ENCODE peak calls at places on chromosomes 5 and 9, in seven cellular contexts. O, Z, J, H, D, B and E are unnamed samples.

GRCh38 chr9:32551491-32552049 is 557 bp upstream of the SMIM27 start:
- DNase-seq in O (peak; percentile 28), B (peak; percentile 65), Z (peak; percentile 2), D (no peak), H (peak; percentile 47), J (peak; percentile 70), E (peak; percentile 27)

GRCh38 chr5:141672856-141673813 is 8.9 kb downstream of the ARAP3 start:
- DNase-seq in H (no peak), O (no peak), Z (no peak), J (no peak), D (no peak), B (peak; percentile 49), E (no peak)

GRCh38 chr9:78882501-78882900 is 585.6 kb downstream of the PSAT1 start:
- DNase-seq in Z (no peak), O (no peak), H (no peak), D (no peak), B (no peak), J (no peak), E (no peak)

GRCh38 chr9:81416476-81417298 is 272.7 kb downstream of the TLE1 start:
- DNase-seq in Z (no peak), H (no peak), B (no peak), J (no peak), D (no peak), O (no peak), E (peak; percentile 16)

GRCh38 chr5:110840347-110840960 is 101.6 kb downstream of the SLC25A46 start:
- DNase-seq in Z (no peak), O (no peak), B (no peak), J (peak; percentile 72), D (no peak), H (no peak), E (no peak)

GRCh38 chr9:93303806-93304573 is 120.1 kb downstream of the WNK2 start:
- DNase-seq in J (peak; percentile 44), H (no peak), D (no peak), Z (no peak), B (no peak), O (no peak), E (no peak)

GRCh38 chr5:17019324-17019723 is 83.2 kb upstream of the MYO10 start:
- DNase-seq in O (peak; percentile 45), J (no peak), D (no peak), H (no peak), Z (peak; percentile 68), B (no peak), E (no peak)

GRCh38 chr9:101398930-101399640 is 434 bp downstream of the ZNF189 start:
- DNase-seq in O (no peak), H (peak; percentile 7), J (peak; percentile 64), B (no peak), Z (no peak), D (no peak), E (peak; percentile 8)

GRCh38 chr5:177546262-177546741 is 8.1 kb downstream of the FAM193B start:
- DNase-seq in D (peak; percentile 97), H (no peak), Z (peak; percentile 98), B (no peak), J (peak; percentile 86), O (peak; percentile 97), E (peak; percentile 99)

GRCh38 chr5:76785493-76785892 is 33.3 kb upstream of the F2RL1 start:
- DNase-seq in D (no peak), H (peak; percentile 54), B (no peak), Z (peak; percentile 33), O (no peak), J (no peak), E (peak; percentile 44)

GRCh38 chr9:99092643-99093491 is 12.0 kb upstream of the TGFBR1 start:
- DNase-seq in D (no peak), J (no peak), Z (no peak), O (no peak), H (no peak), B (no peak), E (no peak)

DNA sequence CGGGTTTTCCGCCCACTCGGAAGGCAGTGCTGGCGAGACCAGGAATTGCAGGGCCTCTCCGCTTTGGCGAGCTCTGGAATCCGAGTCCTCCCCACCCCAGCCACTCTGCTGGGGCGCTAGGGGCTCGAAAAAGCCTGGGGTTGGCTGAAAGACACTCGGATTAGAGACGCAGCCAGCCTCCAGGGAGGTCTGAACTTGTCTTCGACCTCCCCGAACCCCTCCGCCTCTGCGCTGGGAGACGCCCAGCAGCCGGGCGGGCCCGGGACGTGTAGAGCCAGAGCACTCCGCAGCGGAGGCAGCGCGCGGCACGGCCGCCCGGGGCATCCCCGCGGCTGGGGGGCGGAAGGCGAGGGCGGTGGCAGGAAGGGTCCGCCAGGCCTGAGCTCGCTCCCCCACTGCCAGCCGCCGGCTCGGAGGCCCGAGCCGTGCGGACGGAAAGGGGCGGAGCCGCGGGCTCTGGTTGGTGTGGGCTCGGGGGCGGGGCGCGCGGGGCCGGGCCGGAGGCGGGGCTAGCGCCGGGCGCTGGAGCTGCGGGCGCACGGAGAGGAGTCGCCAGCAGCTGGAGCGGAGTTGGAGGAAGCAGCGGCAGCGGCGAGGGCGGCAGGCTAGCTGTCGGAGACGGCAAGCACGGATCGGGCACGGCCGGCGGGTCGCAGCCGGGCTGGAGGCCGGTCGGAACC is at the start of gene PIK3R1:
- DNase-seq in Z (peak; percentile 98), O (peak; percentile 98), H (peak; percentile 97), J (peak; percentile 97), B (peak; percentile 98), D (peak; percentile 74), E (peak; percentile 91)
- TF ChIP-seq CTCF in Z (peak; percentile 30), O (peak; percentile 57), H (peak; percentile 89), J (peak; percentile 60), B (peak; percentile 38), D (peak; percentile 40), E (peak; percentile 60)

GRCh38 chr9:124859803-124860581 is 1.8 kb downstream of the RPL35 start:
- DNase-seq in D (no peak), Z (no peak), J (no peak), H (no peak), O (no peak), B (no peak), E (no peak)

GRCh38 chr9:124860582-124861341 is 995 bp downstream of the RPL35 start:
- DNase-seq in O (no peak), H (no peak), Z (no peak), B (no peak), D (no peak), J (no peak), E (no peak)

GRCh38 chr9:124861342-124862229 is at the start of the genes ARPC5L and RPL35:
- DNase-seq in H (peak; percentile 97), Z (peak; percentile 94), B (peak; percentile 98), O (peak; percentile 96), D (peak; percentile 64), J (peak; percentile 97), E (peak; percentile 86)

GRCh38 chr9:124858330-124859046 is 3.3 kb downstream of the RPL35 start:
- DNase-seq in O (no peak), H (no peak), Z (no peak), J (no peak), D (no peak), B (no peak), E (no peak)

GRCh38 chr9:124863371-124863831 is 1.5 kb downstream of the ARPC5L start:
- DNase-seq in O (no peak), D (no peak), Z (no peak), J (no peak), H (no peak), B (no peak), E (no peak)
- H3K4me3 ChIP-seq in O (no peak overlapping the region), D (no peak overlapping the region), Z (no peak overlapping the region), J (no peak overlapping the region), H (no peak overlapping the region), B (no peak overlapping the region), E (no peak overlapping the region)

DNA sequence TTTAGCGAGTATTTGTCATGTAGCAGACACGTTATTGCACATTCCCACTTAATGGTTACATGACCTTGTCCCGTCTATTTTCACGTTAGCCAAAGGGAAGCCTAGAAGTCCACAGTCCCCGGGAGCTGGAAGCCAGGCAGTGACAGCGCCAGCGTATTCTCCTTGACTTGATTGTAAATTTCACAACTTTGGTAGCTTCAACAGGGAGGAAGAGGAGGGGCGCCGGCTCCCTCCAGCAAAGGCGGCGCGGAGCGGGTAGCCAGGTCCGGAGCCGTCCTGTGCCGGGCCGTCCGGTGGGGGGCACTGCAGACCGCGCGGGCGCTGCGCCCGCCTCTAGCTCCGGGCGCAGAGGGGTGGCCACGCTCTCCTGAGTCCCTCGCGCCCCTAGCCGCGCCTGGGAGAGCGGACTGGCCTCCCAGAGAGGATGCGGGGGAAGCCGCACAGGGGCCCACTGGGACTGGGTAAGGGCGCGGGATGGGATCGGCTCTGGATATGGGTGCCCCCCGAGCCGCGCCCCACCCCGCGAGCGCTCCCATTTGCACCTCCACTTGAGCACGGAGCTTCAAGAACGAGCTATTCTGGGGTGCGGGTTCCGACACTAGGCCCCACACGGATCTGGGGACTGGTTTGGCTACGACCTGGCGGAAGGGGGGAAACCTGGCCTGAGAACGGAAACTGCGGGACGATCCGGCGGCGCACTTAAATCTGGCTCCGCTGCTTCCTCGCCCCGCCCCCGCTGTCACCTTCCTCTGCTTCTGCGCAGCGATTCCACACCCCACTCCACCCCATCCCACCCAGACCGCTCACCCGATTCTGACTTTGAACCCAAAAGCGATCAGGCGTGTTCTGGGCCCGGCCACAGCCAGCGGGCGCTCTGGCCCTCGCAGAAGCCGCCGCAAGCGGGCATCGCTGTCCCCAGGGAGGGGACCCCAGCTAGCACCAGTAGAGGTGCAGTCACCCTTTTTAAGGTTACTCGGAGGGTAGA is 23.8 kb downstream of the KLF4 start:
- DNase-seq in B (peak; percentile 89), J (peak; percentile 88), Z (peak; percentile 69), D (no peak), O (peak; percentile 74), H (peak; percentile 75), E (peak; percentile 62)
- TF ChIP-seq CTCF in B (peak; percentile 77), J (peak; percentile 59), Z (peak; percentile 80), D (peak; percentile 55), O (peak; percentile 38), H (peak; percentile 90), E (peak; percentile 64)

GRCh38 chr5:135184646-135185045 is 150.6 kb upstream of the PITX1 start:
- DNase-seq in Z (no peak), B (no peak), J (no peak), D (no peak), H (no peak), O (no peak), E (no peak)

GRCh38 chr5:135188233-135188909 is 154.3 kb upstream of the PITX1 start:
- DNase-seq in D (no peak), H (no peak), O (no peak), B (no peak), J (no peak), Z (no peak), E (no peak)

GRCh38 chr5:135186662-135187522 is 152.9 kb upstream of the PITX1 start:
- DNase-seq in Z (no peak), B (peak; percentile 21), O (no peak), D (no peak), J (no peak), H (no peak), E (no peak)

GRCh38 chr5:135183464-135183863 is 149.4 kb upstream of the PITX1 start:
- DNase-seq in J (no peak), Z (no peak), B (no peak), H (no peak), O (no peak), D (no peak), E (no peak)

DNA sequence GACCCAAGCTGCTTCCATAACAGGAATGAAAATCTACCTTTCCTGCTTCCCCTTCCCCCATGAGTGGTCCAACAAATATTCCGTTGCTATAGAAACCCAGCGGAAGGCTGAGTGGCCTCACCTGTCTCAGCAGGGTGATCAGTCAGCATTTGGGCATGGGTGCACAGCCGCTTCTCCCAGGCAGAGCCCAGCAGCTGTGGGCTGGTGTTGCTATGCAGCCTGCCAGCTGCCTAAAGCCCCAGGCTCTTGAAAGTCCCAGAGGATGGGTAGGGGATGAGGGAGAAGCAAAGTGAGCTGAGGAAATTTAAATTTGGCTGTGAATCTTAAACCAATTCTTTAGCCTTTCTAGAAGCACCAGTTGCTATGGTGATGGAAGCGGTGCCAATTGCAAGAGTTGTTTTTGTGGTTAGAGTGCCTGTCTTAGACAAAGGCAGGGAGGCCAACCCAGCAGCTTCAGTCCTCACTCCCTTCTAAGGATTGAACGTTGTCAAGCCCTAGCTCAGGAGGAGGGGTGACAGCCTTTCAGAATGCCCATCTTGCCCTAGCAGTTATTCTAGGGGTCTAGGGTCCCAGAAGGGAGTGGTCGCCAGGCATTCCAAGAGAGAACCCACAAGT is 151.5 kb upstream of the PITX1 start:
- DNase-seq in Z (no peak), J (no peak), O (peak; percentile 63), B (no peak), D (peak; percentile 59), H (peak; percentile 39), E (peak; percentile 81)
- H3K4me3 ChIP-seq in Z (no peak overlapping the region), J (no peak overlapping the region), O (no peak overlapping the region), B (no peak overlapping the region), D (no peak overlapping the region), H (no peak overlapping the region), E (no peak overlapping the region)